ENCODE peak calls at places on chromosomes 4 and X, in five cellular contexts. F, U, C, V and W are unnamed samples.
A peak's percentile ranks its signal among the peaks of the same experiment; 100 is the strongest.

GRCh38 chr4:176376032-176376614 is 56.4 kb downstream of the SPCS3 start:
- DNase-seq in C (no peak), V (no peak), F (no peak), U (no peak), W (no peak)

GRCh38 chr4:187613089-187613839 is 382.3 kb upstream of the ZFP42 start:
- DNase-seq in C (no peak), V (no peak), U (no peak), F (no peak), W (no peak)

GRCh38 chr4:12880844-12881243 is 603.3 kb downstream of the RAB28 start:
- DNase-seq in C (no peak), U (no peak), V (no peak), F (no peak), W (no peak)

GRCh38 chrX:40952855-40953254 is 132.4 kb upstream of the USP9X start:
- DNase-seq in C (peak; percentile 28), F (peak; percentile 26), U (no peak), V (no peak), W (no peak)

GRCh38 chr4:1842993-1843448 is 12.9 kb downstream of the LETM1 start:
- DNase-seq in C (no peak), F (no peak), V (no peak), U (no peak), W (no peak)

GRCh38 chrX:47143894-47144625 is 442 bp downstream of the NDUFB11 start:
- DNase-seq in C (no peak), F (peak; percentile 42), U (peak; percentile 6), V (no peak), W (peak; percentile 27)

GRCh38 chr4:5164221-5164912 is 113.1 kb downstream of the STK32B start:
- DNase-seq in V (no peak), U (no peak), C (no peak), F (no peak), W (no peak)

GRCh38 chr4:127995776-127996175 is 30.6 kb downstream of the ABHD18 start:
- DNase-seq in U (no peak), F (no peak), C (no peak), V (no peak), W (no peak)

GRCh38 chr4:34170941-34171340 is 2073.4 kb downstream of the ARAP2 start:
- DNase-seq in V (no peak), F (no peak), C (no peak), U (no peak), W (no peak)

GRCh38 chr4:140252144-140252741 is 98.3 kb upstream of the MAML3 start:
- DNase-seq in U (peak; percentile 39), F (no peak), V (no peak), C (no peak), W (peak; percentile 54)

GRCh38 chrX:74420194-74421035 is 878 bp upstream of the SLC16A2 start:
- DNase-seq in U (peak; percentile 56), F (no peak), V (peak; percentile 80), C (peak; percentile 4), W (peak; percentile 51)

GRCh38 chr4:17186916-17187315 is 288.5 kb upstream of the LDB2 start:
- DNase-seq in C (no peak), V (no peak), F (no peak), U (no peak), W (no peak)

GRCh38 chr4:83644677-83645639 is 109.0 kb downstream of the GPAT3 start:
- DNase-seq in F (peak; percentile 28), U (peak; percentile 43), C (peak; percentile 44), V (no peak), W (no peak)

GRCh38 chr4:138734746-138735145 is 280.8 kb upstream of the NOCT start:
- DNase-seq in V (no peak), U (no peak), C (no peak), F (no peak), W (no peak)

GRCh38 chrX:2449135-2449886 is 51.5 kb downstream of the DHRSX start:
- DNase-seq in U (no peak), C (no peak), F (no peak), V (no peak), W (no peak)
- H3K4me3 ChIP-seq in U (no peak overlapping the region), C (no peak overlapping the region), F (no peak overlapping the region), V (no peak overlapping the region), W (no peak overlapping the region)

DNA sequence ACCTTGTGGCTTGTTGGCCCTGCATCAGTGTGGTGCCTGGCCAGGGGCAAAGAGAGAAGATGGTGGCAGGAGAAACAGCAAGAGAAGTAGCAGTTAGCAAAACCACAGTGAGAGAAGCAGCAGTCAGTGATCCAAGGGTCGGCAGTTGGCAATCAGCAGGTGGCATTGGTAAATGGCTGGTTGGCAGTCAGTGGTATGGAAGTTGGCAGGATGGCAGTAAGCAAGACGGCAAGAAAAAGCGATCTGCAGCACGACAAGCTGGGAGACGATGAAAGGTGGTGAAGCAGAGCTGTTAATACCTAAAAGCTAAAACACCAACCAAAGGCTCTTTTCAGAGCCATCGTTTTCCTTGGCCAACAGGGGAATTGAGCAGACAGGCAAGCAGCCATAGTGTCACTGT is 2078.3 kb downstream of the PCDH7 start:
- DNase-seq in U (no peak), F (no peak), C (no peak), V (no peak), W (no peak)
- H3K9me3 ChIP-seq in U (no peaks in the 10 kb centered on the region), F (no peaks in the 10 kb centered on the region), C (no peaks in the 10 kb centered on the region), V (no peaks in the 10 kb centered on the region), W (no peaks in the 10 kb centered on the region)

GRCh38 chr4:6689506-6689960 is 4.1 kb upstream of the S100P start:
- DNase-seq in C (no peak), F (no peak), V (no peak), U (no peak), W (peak; percentile 60)
- H3K4me3 ChIP-seq in C (peak overlapping the region; percentile 43), F (no peak overlapping the region), V (peak overlapping the region; percentile 11), U (no peak overlapping the region), W (no peak overlapping the region)

GRCh38 chr4:184101711-184102110 is 116.0 kb downstream of the ENPP6 start:
- DNase-seq in F (no peak), V (no peak), U (no peak), C (no peak), W (no peak)
- H3K9me3 ChIP-seq in F (no peaks in the 10 kb centered on the region), V (no peaks in the 10 kb centered on the region), U (no peaks in the 10 kb centered on the region), C (no peaks in the 10 kb centered on the region), W (no peaks in the 10 kb centered on the region)

DNA sequence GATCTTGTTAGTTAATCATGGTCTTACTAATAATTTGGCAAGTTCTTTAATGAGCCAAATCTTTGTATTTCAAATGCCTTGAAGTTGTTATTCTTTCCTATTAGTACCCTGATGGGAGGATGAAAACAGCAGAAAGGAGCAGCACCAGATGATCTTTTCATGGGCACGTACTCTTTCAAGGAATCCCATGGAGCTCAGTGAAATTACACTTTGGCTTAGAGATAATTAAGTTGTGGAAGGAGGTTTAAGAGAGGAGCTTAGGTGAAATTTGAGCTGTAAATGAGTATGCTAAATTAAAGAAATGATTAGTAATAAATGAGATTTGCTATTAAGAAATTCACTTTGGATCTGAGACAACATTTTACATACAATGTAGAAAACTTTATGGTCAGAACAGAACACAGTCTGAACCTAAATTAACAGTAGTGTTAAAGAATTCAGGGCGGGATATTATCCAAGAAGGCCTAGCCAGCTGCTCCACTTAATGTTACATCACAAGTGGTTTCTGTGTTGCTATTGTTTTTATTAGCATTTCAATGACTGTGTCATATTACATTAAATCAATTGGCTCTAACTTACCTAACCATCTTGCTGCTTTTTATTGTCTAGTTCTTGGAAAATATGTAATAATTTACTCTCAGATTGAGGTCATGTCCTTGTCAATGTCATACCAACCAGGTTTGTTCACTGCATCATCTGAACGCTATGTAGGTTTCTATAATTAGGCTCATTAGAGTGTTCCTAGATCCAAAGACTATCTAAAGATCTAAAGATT is 3.9 kb downstream of the MTHFD2L start:
- DNase-seq in V (no peak), F (no peak), U (no peak), C (no peak), W (no peak)
- H3K4me3 ChIP-seq in V (no peak overlapping the region), F (no peak overlapping the region), U (no peak overlapping the region), C (no peak overlapping the region), W (no peak overlapping the region)

DNA sequence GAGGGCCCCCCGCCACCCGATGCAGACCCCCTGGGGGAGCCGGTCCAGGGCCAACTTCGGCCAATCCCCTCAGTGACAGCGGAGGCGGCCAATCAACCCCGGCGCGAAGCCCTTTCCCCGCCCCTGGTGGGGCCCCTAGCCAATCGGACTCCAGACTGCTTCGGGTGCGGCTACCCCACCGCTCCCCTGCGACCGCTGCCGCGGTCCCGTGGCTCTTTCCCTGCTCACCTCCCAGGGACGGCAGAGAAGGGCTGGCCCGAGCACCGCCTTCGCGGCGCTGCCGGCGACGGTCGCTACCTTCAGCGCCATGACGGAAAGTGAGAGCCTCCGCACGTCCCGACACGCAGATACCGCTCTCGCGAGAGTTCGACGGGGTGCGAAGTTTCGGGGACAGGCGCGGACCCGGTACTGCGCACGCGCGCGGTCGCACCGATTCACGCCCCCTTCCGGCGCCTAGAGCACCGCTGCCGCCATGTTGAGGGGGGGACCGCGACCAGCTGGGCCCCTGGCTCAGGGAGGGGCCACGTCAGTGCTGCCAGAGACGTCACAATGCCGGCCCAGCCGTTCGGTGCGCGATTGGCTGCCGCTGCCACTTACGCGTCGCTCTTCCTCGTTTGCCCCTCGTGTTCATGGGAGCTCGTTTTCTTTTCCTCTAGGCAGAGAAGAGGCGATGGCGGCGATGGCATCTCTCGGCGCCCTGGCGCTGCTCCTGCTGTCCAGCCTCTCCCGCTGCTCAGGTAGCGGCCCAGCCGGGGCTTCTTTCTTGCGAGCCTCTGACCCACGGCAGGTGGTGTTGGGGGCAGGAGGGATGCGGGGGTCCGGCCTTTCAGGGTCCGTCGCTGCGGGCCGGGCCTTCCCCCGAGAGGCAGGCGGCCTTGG is at the start of the genes IDH3G and SSR4:
- DNase-seq in F (peak; percentile 81), C (peak; percentile 93), V (peak; percentile 94), U (peak; percentile 87), W (peak; percentile 89)
- H3K9me3 ChIP-seq in F (no peaks in the 10 kb centered on the region), C (no peaks in the 10 kb centered on the region), V (no peaks in the 10 kb centered on the region), U (no peaks in the 10 kb centered on the region), W (no peaks in the 10 kb centered on the region)

DNA sequence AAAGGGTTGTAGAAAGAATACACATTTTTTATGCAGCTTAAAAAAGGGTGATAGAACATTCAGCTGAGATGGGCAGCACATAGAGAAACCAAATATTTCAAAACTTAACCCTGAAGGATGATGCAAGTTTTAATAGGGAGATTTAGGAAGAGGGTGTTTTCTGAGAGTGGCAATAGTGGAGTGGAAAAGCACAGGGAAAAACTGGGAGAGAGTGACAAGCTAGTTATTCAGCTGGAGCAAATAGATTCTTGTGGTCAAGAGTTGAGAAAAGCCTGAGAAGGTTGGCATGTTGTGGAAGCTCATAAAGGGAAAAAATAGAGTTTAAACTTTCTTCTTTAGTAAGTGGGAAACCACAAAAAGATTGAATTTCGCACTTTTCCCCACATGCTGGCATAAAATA is 359.6 kb upstream of the PITX2 start:
- DNase-seq in C (no peak), V (no peak), U (no peak), F (no peak), W (no peak)
- H3K4me3 ChIP-seq in C (no peak overlapping the region), V (no peak overlapping the region), U (no peak overlapping the region), F (no peak overlapping the region), W (no peak overlapping the region)

DNA sequence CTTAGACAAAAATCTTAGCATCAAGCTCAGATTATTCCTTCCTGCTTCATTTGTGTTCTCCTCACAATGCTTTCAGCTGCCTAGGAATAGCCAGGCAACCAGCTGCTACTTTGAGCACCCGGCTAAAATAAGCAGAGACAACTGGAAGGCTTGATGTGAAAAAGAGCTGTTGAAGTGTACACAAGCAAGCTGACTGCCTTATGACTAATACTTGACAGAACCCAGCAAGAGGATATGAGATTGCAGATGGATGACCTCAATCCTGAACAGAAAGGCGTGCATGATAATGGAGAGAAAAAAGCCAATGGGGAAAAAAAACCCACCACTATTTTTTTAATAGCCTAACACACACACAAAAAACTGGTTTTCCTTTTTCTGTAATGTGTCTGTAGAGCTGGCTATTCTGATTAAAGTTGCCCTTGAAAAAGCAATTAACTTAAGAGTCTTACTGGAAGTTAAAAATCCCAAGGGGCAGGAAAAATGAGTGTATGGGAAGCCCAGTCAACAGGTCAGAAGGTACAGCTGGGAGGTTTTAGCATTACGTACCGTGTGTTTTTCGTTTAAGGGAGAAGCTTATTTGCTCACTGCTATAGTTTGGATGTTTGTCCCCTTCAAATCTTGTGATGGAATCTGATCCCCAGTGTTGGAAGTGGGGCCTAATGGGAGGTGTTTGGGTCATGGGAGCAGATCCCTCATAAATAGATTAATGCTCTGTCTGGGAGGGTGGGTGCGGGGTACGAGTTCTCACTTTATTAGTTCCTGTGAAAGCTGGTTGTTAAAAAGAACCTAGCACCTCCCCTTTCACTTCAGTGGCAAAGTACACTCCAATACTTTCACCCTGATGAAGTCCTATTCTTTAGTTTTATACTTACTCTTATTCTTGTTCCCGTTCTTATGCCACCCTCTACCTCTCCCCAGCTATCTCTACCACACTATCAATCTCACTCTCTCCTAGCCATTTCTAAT is 37.1 kb upstream of the HERC6 start:
- DNase-seq in F (no peak), C (no peak), U (peak; percentile 8), V (no peak), W (no peak)
- H3K9me3 ChIP-seq in F (no peaks in the 10 kb centered on the region), C (no peaks in the 10 kb centered on the region), U (no peaks in the 10 kb centered on the region), V (no peaks in the 10 kb centered on the region), W (no peaks in the 10 kb centered on the region)